ENCODE peak calls at places on chromosomes 12 and 14, in four cellular contexts. B is LoVo, U is body of pancreas, H is GM03348. M is an unnamed sample.

GRCh38 chr14:96863986-96864330 is 66.8 kb downstream of the VRK1 start:
- DNase-seq in B (no peak), U (no peak), H (no peak), M (no peak)

GRCh38 chr12:122790393-122791075 is 16.2 kb downstream of the CCDC62 start:
- DNase-seq in B (no peak), U (no peak), H (peak; percentile 52), M (no peak)

GRCh38 chr14:71574976-71575375 is 357.3 kb upstream of the RGS6 start:
- DNase-seq in B (peak; percentile 11), U (no peak), H (peak; percentile 71), M (no peak)

GRCh38 chr14:74083161-74083560 is 1.1 kb downstream of the ALDH6A1 start:
- DNase-seq in B (no peak), U (no peak), H (no peak), M (no peak)

GRCh38 chr14:42222924-42223471 is 616.3 kb downstream of the LRFN5 start:
- DNase-seq in B (no peak), U (no peak), H (peak; percentile 54), M (peak; percentile 8)

GRCh38 chr12:57470970-57471656 is 8.6 kb downstream of the ARHGAP9 start:
- DNase-seq in B (no peak), U (no peak), H (no peak), M (peak; percentile 52)

GRCh38 chr12:116591608-116592115 is 32.5 kb downstream of the MAP1LC3B2 start:
- DNase-seq in B (no peak), U (peak; percentile 18), H (no peak), M (no peak)

GRCh38 chr12:75478395-75478794 is 2.2 kb upstream of the GLIPR1 start:
- DNase-seq in B (no peak), U (no peak), H (peak; percentile 57), M (no peak)

GRCh38 chr14:31025335-31026075 is at the start of gene AP4S1:
- DNase-seq in B (peak; percentile 48), U (peak; percentile 46), H (peak; percentile 60), M (peak; percentile 55)

M was measured in transverse colon.